ENCODE peak calls at places on chromosomes 16 and 17, in five cellular contexts. One of them, this sample, is unnamed.

GRCh38 chr16:85391175-85391707 is 221.9 kb upstream of the GSE1 start:
- DNase-seq in GM12865: no peak
- DNase-seq in kidney epithelial cell: no peak
- DNase-seq in colonic mucosa: no peak
- DNase-seq in left lung: peak
- DNase-seq in this sample: no peak

GRCh38 chr17:29138991-29139682 is 41.1 kb downstream of the MYO18A start:
- DNase-seq in kidney epithelial cell: no peak
- DNase-seq in left lung: peak
- DNase-seq in colonic mucosa: peak
- DNase-seq in GM12865: peak
- DNase-seq in this sample: no peak

GRCh38 chr16:67594956-67595355 is 32.6 kb downstream of the CTCF start:
- DNase-seq in colonic mucosa: no peak
- DNase-seq in left lung: no peak
- DNase-seq in GM12865: no peak
- DNase-seq in kidney epithelial cell: peak
- DNase-seq in this sample: no peak

GRCh38 chr16:27461483-27462171 is 59.7 kb downstream of the IL21R start:
- DNase-seq in colonic mucosa: no peak
- DNase-seq in kidney epithelial cell: no peak
- DNase-seq in GM12865: no peak
- DNase-seq in left lung: no peak
- DNase-seq in this sample: no peak

GRCh38 chr16:53304334-53304733 is 129.9 kb upstream of the RBL2 start:
- DNase-seq in left lung: no peak
- DNase-seq in kidney epithelial cell: no peak
- DNase-seq in colonic mucosa: no peak
- DNase-seq in GM12865: no peak
- DNase-seq in this sample: no peak

GRCh38 chr16:75379911-75380847 is 53.1 kb downstream of the CFDP1 start:
- DNase-seq in left lung: no peak
- DNase-seq in GM12865: peak
- DNase-seq in kidney epithelial cell: no peak
- DNase-seq in colonic mucosa: peak
- DNase-seq in this sample: peak

GRCh38 chr17:27551701-27552466 is 79.1 kb upstream of the LGALS9 start:
- DNase-seq in left lung: no peak
- DNase-seq in kidney epithelial cell: no peak
- DNase-seq in GM12865: no peak
- DNase-seq in colonic mucosa: peak
- DNase-seq in this sample: no peak

GRCh38 chr17:2871720-2872119 is 75.5 kb downstream of the RAP1GAP2 start:
- DNase-seq in GM12865: no peak
- DNase-seq in kidney epithelial cell: no peak
- DNase-seq in left lung: no peak
- DNase-seq in colonic mucosa: no peak
- DNase-seq in this sample: no peak

GRCh38 chr16:74450236-74450635 is 29.0 kb upstream of the CLEC18B start:
- DNase-seq in kidney epithelial cell: no peak
- DNase-seq in colonic mucosa: no peak
- DNase-seq in left lung: no peak
- DNase-seq in GM12865: no peak
- DNase-seq in this sample: no peak

GRCh38 chr16:22198547-22199293 is 7.4 kb upstream of the EEF2K start:
- DNase-seq in left lung: no peak
- DNase-seq in colonic mucosa: no peak
- DNase-seq in GM12865: peak
- DNase-seq in kidney epithelial cell: no peak
- DNase-seq in this sample: no peak

GRCh38 chr17:10337976-10338375 is 34.8 kb downstream of the MYH13 start:
- DNase-seq in left lung: no peak
- DNase-seq in colonic mucosa: no peak
- DNase-seq in GM12865: no peak
- DNase-seq in kidney epithelial cell: no peak
- DNase-seq in this sample: no peak

DNA sequence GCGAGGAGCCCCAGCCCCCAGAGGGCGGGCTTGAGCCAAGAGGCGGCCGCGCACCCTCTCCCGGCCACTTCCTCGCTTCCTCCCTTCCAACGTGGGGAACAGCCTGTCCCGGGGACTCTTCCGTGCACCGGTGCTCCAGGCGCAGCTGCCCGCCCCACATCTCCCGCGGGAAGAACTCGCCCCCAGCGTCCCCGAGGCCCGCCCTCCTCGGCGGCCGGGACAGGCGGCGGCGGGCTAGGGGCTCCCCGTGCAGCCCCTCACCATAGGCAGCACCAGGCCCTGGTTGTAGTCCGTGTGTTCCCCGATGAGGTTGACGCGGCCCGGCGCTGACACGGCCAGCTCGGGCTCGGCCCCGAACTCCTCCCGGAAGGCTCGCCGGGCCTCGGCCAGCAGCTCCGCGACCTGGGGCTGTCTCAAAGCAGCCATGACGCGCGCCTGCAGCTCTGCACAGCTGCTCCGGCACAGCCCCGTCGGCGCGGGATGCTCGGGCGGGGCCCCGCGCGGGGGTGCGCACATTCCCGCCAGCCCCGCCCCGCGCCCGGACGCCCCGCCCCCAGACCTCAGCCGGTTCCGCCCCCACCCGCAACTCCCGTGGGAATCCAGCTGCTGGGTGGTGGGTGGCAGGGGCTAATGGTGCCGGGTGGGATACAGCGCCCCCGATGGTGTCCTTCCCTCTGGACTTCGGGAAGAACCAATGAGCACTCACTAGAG is at the start of gene GALK1:
- DNase-seq in colonic mucosa: peak
- DNase-seq in kidney epithelial cell: no peak
- DNase-seq in left lung: peak
- DNase-seq in GM12865: peak
- DNase-seq in this sample: peak
- TF ChIP-seq CTCF in colonic mucosa: no peak
- TF ChIP-seq CTCF in kidney epithelial cell: peak
- TF ChIP-seq CTCF in left lung: peak
- TF ChIP-seq CTCF in GM12865: peak
- TF ChIP-seq CTCF in this sample: peak

DNA sequence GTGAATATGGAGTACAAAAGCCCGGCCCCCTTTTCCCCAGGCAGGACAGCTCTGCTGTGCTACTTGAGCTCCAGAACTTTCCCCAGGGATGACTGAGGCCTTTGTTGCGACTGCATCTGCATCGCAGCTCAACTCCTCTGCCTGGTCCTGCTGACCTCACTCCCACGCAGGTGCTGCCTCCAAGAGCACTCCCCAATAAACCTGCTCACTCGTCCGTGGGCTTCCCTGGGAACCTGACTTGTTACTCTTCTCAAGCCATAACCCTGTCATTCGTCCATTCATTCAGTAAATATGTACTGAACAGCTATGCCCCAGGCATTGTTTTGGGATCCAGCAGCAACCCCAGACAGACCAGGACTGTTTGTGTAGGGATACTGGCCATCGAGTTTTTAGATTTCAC is 11.6 kb upstream of the RMI2 start:
- DNase-seq in GM12865: no peak
- DNase-seq in left lung: no peak
- DNase-seq in kidney epithelial cell: peak
- DNase-seq in colonic mucosa: no peak
- DNase-seq in this sample: no peak
- TF ChIP-seq CTCF in GM12865: no peak
- TF ChIP-seq CTCF in left lung: no peak
- TF ChIP-seq CTCF in kidney epithelial cell: no peak
- TF ChIP-seq CTCF in colonic mucosa: no peak
- TF ChIP-seq CTCF in this sample: no peak

GRCh38 chr17:44565866-44566443 is 8.7 kb downstream of the FZD2 start:
- DNase-seq in colonic mucosa: no peak
- DNase-seq in left lung: no peak
- DNase-seq in GM12865: no peak
- DNase-seq in kidney epithelial cell: no peak
- DNase-seq in this sample: no peak
- TF ChIP-seq CTCF in colonic mucosa: no peak
- TF ChIP-seq CTCF in left lung: no peak
- TF ChIP-seq CTCF in GM12865: peak
- TF ChIP-seq CTCF in kidney epithelial cell: peak
- TF ChIP-seq CTCF in this sample: peak

GRCh38 chr16:60110531-60110930 is 1376.4 kb upstream of the GOT2 start:
- DNase-seq in kidney epithelial cell: no peak
- DNase-seq in colonic mucosa: no peak
- DNase-seq in GM12865: no peak
- DNase-seq in left lung: no peak
- DNase-seq in this sample: no peak

GRCh38 chr16:60107920-60108319 is 1373.8 kb upstream of the GOT2 start:
- DNase-seq in left lung: no peak
- DNase-seq in colonic mucosa: no peak
- DNase-seq in GM12865: no peak
- DNase-seq in kidney epithelial cell: no peak
- DNase-seq in this sample: no peak

DNA sequence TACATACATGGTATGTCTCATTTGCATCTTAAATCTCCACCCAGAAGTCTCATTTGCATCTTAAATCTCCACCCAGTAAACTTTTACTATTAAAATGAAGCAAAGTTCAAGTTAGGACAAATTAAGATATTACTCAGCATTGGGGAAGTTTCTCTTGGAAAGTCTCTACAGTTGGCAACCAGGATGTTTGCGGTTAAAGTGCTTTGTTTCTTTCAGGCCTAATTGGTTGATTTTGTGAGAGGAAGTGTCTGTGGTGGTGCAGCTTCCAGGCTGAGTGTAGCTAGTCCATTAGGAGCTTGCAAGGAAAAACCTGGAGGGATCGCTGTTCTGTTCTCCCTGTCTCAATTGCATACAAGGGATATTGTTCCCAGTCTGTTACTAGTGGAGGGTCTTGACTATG is 1373.4 kb upstream of the GOT2 start:
- DNase-seq in kidney epithelial cell: no peak
- DNase-seq in colonic mucosa: no peak
- DNase-seq in GM12865: no peak
- DNase-seq in left lung: no peak
- DNase-seq in this sample: no peak
- TF ChIP-seq CTCF in kidney epithelial cell: no peak
- TF ChIP-seq CTCF in colonic mucosa: no peak
- TF ChIP-seq CTCF in GM12865: no peak
- TF ChIP-seq CTCF in left lung: no peak
- TF ChIP-seq CTCF in this sample: no peak

DNA sequence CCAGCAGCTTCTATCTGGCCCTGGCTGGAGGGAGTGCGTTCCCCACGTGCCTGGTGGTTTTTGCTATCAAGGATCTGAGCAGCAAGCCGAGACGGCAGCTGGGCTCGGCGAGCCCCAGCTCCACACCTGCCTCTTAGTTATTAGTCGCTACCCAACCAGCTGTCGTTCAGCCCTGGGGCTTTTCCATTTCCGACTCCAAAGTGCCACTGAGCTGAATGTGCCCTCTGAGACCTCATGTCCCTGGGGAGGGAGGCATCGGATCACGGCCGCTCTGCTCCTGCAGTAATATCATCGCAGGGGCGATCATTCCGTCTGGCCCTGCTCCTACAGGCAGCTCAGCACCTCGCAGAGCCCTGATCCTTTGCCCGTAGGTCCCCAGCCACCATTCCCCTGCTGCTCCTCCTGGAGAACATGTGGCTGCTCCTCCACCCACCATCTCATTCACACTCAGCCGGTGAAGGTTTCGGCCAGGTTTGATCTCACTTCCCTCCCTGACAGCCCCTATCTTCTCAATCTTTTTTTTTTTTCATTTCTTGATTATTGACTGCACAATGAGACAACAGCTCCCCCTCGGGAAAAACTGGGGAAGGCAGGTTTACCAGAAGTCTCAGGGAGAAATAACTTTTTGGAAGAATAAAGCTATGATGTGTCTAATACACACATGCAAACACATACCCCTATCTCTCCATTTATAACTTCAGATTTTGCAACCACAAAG is 86.7 kb downstream of the ZFHX3 start:
- DNase-seq in colonic mucosa: no peak
- DNase-seq in kidney epithelial cell: peak
- DNase-seq in GM12865: no peak
- DNase-seq in left lung: no peak
- DNase-seq in this sample: no peak
- TF ChIP-seq CTCF in colonic mucosa: no peak
- TF ChIP-seq CTCF in kidney epithelial cell: peak
- TF ChIP-seq CTCF in GM12865: no peak
- TF ChIP-seq CTCF in left lung: no peak
- TF ChIP-seq CTCF in this sample: peak

GRCh38 chr16:78460428-78460827 is 361.0 kb downstream of the WWOX start:
- DNase-seq in GM12865: no peak
- DNase-seq in left lung: no peak
- DNase-seq in kidney epithelial cell: no peak
- DNase-seq in colonic mucosa: no peak
- DNase-seq in this sample: no peak

GRCh38 chr16:78461496-78461938 is 362.1 kb downstream of the WWOX start:
- DNase-seq in colonic mucosa: peak
- DNase-seq in kidney epithelial cell: peak
- DNase-seq in GM12865: no peak
- DNase-seq in left lung: no peak
- DNase-seq in this sample: no peak

GRCh38 chr16:78455861-78456260 is 356.4 kb downstream of the WWOX start:
- DNase-seq in kidney epithelial cell: no peak
- DNase-seq in left lung: no peak
- DNase-seq in GM12865: no peak
- DNase-seq in colonic mucosa: no peak
- DNase-seq in this sample: no peak

GRCh38 chr16:78461087-78461486 is 361.6 kb downstream of the WWOX start:
- DNase-seq in kidney epithelial cell: no peak
- DNase-seq in left lung: no peak
- DNase-seq in GM12865: no peak
- DNase-seq in colonic mucosa: peak
- DNase-seq in this sample: no peak

DNA sequence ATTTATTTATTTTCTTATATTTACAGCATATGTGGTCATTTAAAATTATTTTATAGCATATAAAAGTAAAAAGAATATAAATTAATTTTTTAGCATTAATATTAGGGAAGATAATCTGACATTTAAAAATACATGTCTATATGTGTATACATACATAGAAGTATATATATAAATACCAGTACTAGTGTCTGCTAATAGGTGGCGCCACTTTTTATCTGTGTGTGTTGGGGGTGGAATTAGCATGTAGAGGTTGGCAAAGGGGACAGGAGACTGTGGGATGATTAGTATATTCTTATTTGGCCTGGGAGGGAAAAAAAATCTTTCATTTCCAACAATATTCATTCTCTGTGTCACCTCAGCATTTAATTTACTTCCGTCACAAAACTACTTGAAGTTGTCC is 359.1 kb downstream of the WWOX start:
- DNase-seq in kidney epithelial cell: no peak
- DNase-seq in colonic mucosa: no peak
- DNase-seq in GM12865: no peak
- DNase-seq in left lung: no peak
- DNase-seq in this sample: no peak
- TF ChIP-seq CTCF in kidney epithelial cell: no peak
- TF ChIP-seq CTCF in colonic mucosa: no peak
- TF ChIP-seq CTCF in GM12865: no peak
- TF ChIP-seq CTCF in left lung: no peak
- TF ChIP-seq CTCF in this sample: no peak

GRCh38 chr17:81403040-81403467 is 7.8 kb downstream of the BAHCC1 start:
- DNase-seq in GM12865: no peak
- DNase-seq in kidney epithelial cell: no peak
- DNase-seq in left lung: no peak
- DNase-seq in colonic mucosa: no peak
- DNase-seq in this sample: no peak
- TF ChIP-seq CTCF in GM12865: no peak
- TF ChIP-seq CTCF in kidney epithelial cell: no peak
- TF ChIP-seq CTCF in left lung: no peak
- TF ChIP-seq CTCF in colonic mucosa: no peak
- TF ChIP-seq CTCF in this sample: no peak